ENCODE peak calls at places on chromosomes 5 and 9, in nine cellular contexts. One of them, this sample, is unnamed.

GRCh38 chr5:139885172-139885856 is 89.7 kb downstream of the PSD2 start:
- ATAC-seq in esophagus mucosa: no peak
- ATAC-seq in left lobe of liver: no peak
- ATAC-seq in sciatic nerve: no peak
- ATAC-seq in activated T-helper 17 cell treated with anti-CD3 and anti-CD28 coated beads, Interleukin-2, amount 50 U/mL, for 72 hours: no peak
- ATAC-seq in naive thymus-derived CD8-positive, alpha-beta T cell: no peak
- ATAC-seq in CD8-positive, alpha-beta T cell: no peak
- ATAC-seq in T-cell: no peak
- ATAC-seq in foreskin keratinocyte: no peak
- ATAC-seq in this sample: no peak

GRCh38 chr9:135805422-135806022 is 101.8 kb downstream of the CAMSAP1 start:
- ATAC-seq in esophagus mucosa: peak
- ATAC-seq in left lobe of liver: no peak
- ATAC-seq in sciatic nerve: no peak
- ATAC-seq in activated T-helper 17 cell treated with anti-CD3 and anti-CD28 coated beads, Interleukin-2, amount 50 U/mL, for 72 hours: no peak
- ATAC-seq in naive thymus-derived CD8-positive, alpha-beta T cell: no peak
- ATAC-seq in CD8-positive, alpha-beta T cell: no peak
- ATAC-seq in T-cell: no peak
- ATAC-seq in foreskin keratinocyte: no peak
- ATAC-seq in this sample: no peak

GRCh38 chr9:92535940-92536850 is at the start of gene ECM2:
- ATAC-seq in esophagus mucosa: no peak
- ATAC-seq in left lobe of liver: peak
- ATAC-seq in sciatic nerve: peak
- ATAC-seq in activated T-helper 17 cell treated with anti-CD3 and anti-CD28 coated beads, Interleukin-2, amount 50 U/mL, for 72 hours: no peak
- ATAC-seq in naive thymus-derived CD8-positive, alpha-beta T cell: no peak
- ATAC-seq in CD8-positive, alpha-beta T cell: no peak
- ATAC-seq in T-cell: no peak
- ATAC-seq in foreskin keratinocyte: no peak
- ATAC-seq in this sample: no peak

GRCh38 chr5:77425420-77425819 is 66.7 kb downstream of the WDR41 start:
- ATAC-seq in esophagus mucosa: no peak
- ATAC-seq in left lobe of liver: no peak
- ATAC-seq in sciatic nerve: peak
- ATAC-seq in activated T-helper 17 cell treated with anti-CD3 and anti-CD28 coated beads, Interleukin-2, amount 50 U/mL, for 72 hours: no peak
- ATAC-seq in naive thymus-derived CD8-positive, alpha-beta T cell: no peak
- ATAC-seq in CD8-positive, alpha-beta T cell: no peak
- ATAC-seq in T-cell: no peak
- ATAC-seq in foreskin keratinocyte: no peak
- ATAC-seq in this sample: no peak

GRCh38 chr9:78320875-78321496 is 24.1 kb downstream of the PSAT1 start:
- ATAC-seq in esophagus mucosa: no peak
- ATAC-seq in left lobe of liver: peak
- ATAC-seq in sciatic nerve: peak
- ATAC-seq in activated T-helper 17 cell treated with anti-CD3 and anti-CD28 coated beads, Interleukin-2, amount 50 U/mL, for 72 hours: no peak
- ATAC-seq in naive thymus-derived CD8-positive, alpha-beta T cell: no peak
- ATAC-seq in CD8-positive, alpha-beta T cell: no peak
- ATAC-seq in T-cell: no peak
- ATAC-seq in foreskin keratinocyte: no peak
- ATAC-seq in this sample: no peak

GRCh38 chr5:78778538-78778937 is 130.0 kb upstream of the LHFPL2 start:
- ATAC-seq in esophagus mucosa: no peak
- ATAC-seq in left lobe of liver: no peak
- ATAC-seq in sciatic nerve: no peak
- ATAC-seq in activated T-helper 17 cell treated with anti-CD3 and anti-CD28 coated beads, Interleukin-2, amount 50 U/mL, for 72 hours: no peak
- ATAC-seq in naive thymus-derived CD8-positive, alpha-beta T cell: no peak
- ATAC-seq in CD8-positive, alpha-beta T cell: no peak
- ATAC-seq in T-cell: no peak
- ATAC-seq in foreskin keratinocyte: peak
- ATAC-seq in this sample: no peak

GRCh38 chr9:96888591-96888990 is 34.3 kb upstream of the ZNF782 start:
- ATAC-seq in esophagus mucosa: no peak
- ATAC-seq in left lobe of liver: no peak
- ATAC-seq in sciatic nerve: no peak
- ATAC-seq in activated T-helper 17 cell treated with anti-CD3 and anti-CD28 coated beads, Interleukin-2, amount 50 U/mL, for 72 hours: no peak
- ATAC-seq in naive thymus-derived CD8-positive, alpha-beta T cell: no peak
- ATAC-seq in CD8-positive, alpha-beta T cell: no peak
- ATAC-seq in T-cell: no peak
- ATAC-seq in foreskin keratinocyte: no peak
- ATAC-seq in this sample: no peak

GRCh38 chr5:96926275-96926674 is 9.6 kb upstream of the LNPEP start:
- ATAC-seq in esophagus mucosa: no peak
- ATAC-seq in left lobe of liver: no peak
- ATAC-seq in sciatic nerve: no peak
- ATAC-seq in activated T-helper 17 cell treated with anti-CD3 and anti-CD28 coated beads, Interleukin-2, amount 50 U/mL, for 72 hours: no peak
- ATAC-seq in naive thymus-derived CD8-positive, alpha-beta T cell: no peak
- ATAC-seq in CD8-positive, alpha-beta T cell: no peak
- ATAC-seq in T-cell: no peak
- ATAC-seq in foreskin keratinocyte: no peak
- ATAC-seq in this sample: no peak

GRCh38 chr5:151896041-151896691 is 28.5 kb downstream of the GLRA1 start:
- ATAC-seq in esophagus mucosa: peak
- ATAC-seq in left lobe of liver: no peak
- ATAC-seq in sciatic nerve: no peak
- ATAC-seq in activated T-helper 17 cell treated with anti-CD3 and anti-CD28 coated beads, Interleukin-2, amount 50 U/mL, for 72 hours: no peak
- ATAC-seq in naive thymus-derived CD8-positive, alpha-beta T cell: no peak
- ATAC-seq in CD8-positive, alpha-beta T cell: no peak
- ATAC-seq in T-cell: no peak
- ATAC-seq in foreskin keratinocyte: peak
- ATAC-seq in this sample: no peak

GRCh38 chr9:14294659-14295058 is 19.3 kb downstream of the NFIB start:
- ATAC-seq in esophagus mucosa: no peak
- ATAC-seq in left lobe of liver: peak
- ATAC-seq in sciatic nerve: no peak
- ATAC-seq in activated T-helper 17 cell treated with anti-CD3 and anti-CD28 coated beads, Interleukin-2, amount 50 U/mL, for 72 hours: no peak
- ATAC-seq in naive thymus-derived CD8-positive, alpha-beta T cell: no peak
- ATAC-seq in CD8-positive, alpha-beta T cell: no peak
- ATAC-seq in T-cell: no peak
- ATAC-seq in foreskin keratinocyte: no peak
- ATAC-seq in this sample: no peak

GRCh38 chr5:12920527-12920926 is 1016.3 kb upstream of the CTNND2 start:
- ATAC-seq in esophagus mucosa: no peak
- ATAC-seq in left lobe of liver: no peak
- ATAC-seq in sciatic nerve: no peak
- ATAC-seq in activated T-helper 17 cell treated with anti-CD3 and anti-CD28 coated beads, Interleukin-2, amount 50 U/mL, for 72 hours: no peak
- ATAC-seq in naive thymus-derived CD8-positive, alpha-beta T cell: no peak
- ATAC-seq in CD8-positive, alpha-beta T cell: no peak
- ATAC-seq in T-cell: no peak
- ATAC-seq in foreskin keratinocyte: peak
- ATAC-seq in this sample: no peak

This sample was measured in stimulated activated memory B cell treated with anti-CD40 and anti-IgM and Interleukin-4, amounts not matched to agents 10 μg/mL and 1 μg/mL and 100 μg/mL, for 72 hours.